ENCODE peak calls at places on chromosomes 5 and 9, in five cellular contexts. Q is adipocyte, E is BE2C, I is aorta, S is heart right ventricle. N is an unnamed sample.

GRCh38 chr9:121050128-121050988 is at the start of gene C5:
- DNase-seq in Q (no peak), I (no peak), E (no peak), S (no peak), N (no peak)

GRCh38 chr5:174177531-174177930 is 132.0 kb downstream of the NSG2 start:
- DNase-seq in S (no peak), I (no peak), E (no peak), Q (no peak), N (no peak)

GRCh38 chr5:101045689-101046088 is 142.6 kb upstream of the ST8SIA4 start:
- DNase-seq in Q (peak; percentile 34), I (no peak), S (no peak), E (no peak), N (no peak)

GRCh38 chr9:32776201-32776600 is 7.1 kb upstream of the TMEM215 start:
- DNase-seq in Q (no peak), E (no peak), I (no peak), S (no peak), N (no peak)

GRCh38 chr9:93143830-93144530 is 9.9 kb upstream of the NINJ1 start:
- DNase-seq in Q (no peak), I (peak; percentile 58), E (peak; percentile 46), S (no peak), N (peak; percentile 50)

GRCh38 chr5:149213264-149213663 is 58.4 kb upstream of the AFAP1L1 start:
- DNase-seq in I (no peak), Q (no peak), E (no peak), S (no peak), N (no peak)

GRCh38 chr9:108551030-108551964 is 304.5 kb downstream of the ACTL7B start:
- DNase-seq in S (no peak), Q (peak; percentile 93), I (no peak), E (no peak), N (no peak)

GRCh38 chr5:2094616-2094995 is 211.9 kb upstream of the IRX4 start:
- DNase-seq in I (no peak), Q (no peak), E (no peak), S (no peak), N (no peak)

GRCh38 chr9:90259302-90260246 is 383.1 kb downstream of the DIRAS2 start:
- DNase-seq in S (no peak), E (no peak), Q (no peak), I (no peak), N (no peak)

GRCh38 chr5:115246361-115246991 is 16.2 kb downstream of the PGGT1B start:
- DNase-seq in Q (peak; percentile 78), S (no peak), E (no peak), I (no peak), N (no peak)

GRCh38 chr5:150190987-150191386 is 1.1 kb downstream of the SLC6A7 start:
- DNase-seq in Q (no peak), I (no peak), S (no peak), E (no peak), N (no peak)

GRCh38 chr5:123549256-123549904 is 37.4 kb downstream of the CSNK1G3 start:
- DNase-seq in I (no peak), E (no peak), Q (no peak), S (no peak), N (peak; percentile 35)

GRCh38 chr5:73115399-73116051 is 4.8 kb upstream of the TMEM171 start:
- DNase-seq in S (no peak), I (no peak), Q (peak; percentile 80), E (no peak), N (no peak)

GRCh38 chr9:132768932-132769894 is 98.9 kb downstream of the GTF3C4 start:
- DNase-seq in Q (peak; percentile 68), I (peak; percentile 77), S (peak; percentile 30), E (peak; percentile 31), N (peak; percentile 69)

GRCh38 chr5:172325452-172325851 is 41.9 kb upstream of the UBTD2 start:
- DNase-seq in Q (no peak), S (no peak), I (no peak), E (no peak), N (no peak)

GRCh38 chr5:111063709-111064322 is 7.7 kb upstream of the TSLP start:
- DNase-seq in I (no peak), Q (no peak), E (no peak), S (no peak), N (no peak)

GRCh38 chr5:153066281-153066680 is 424.2 kb upstream of the GRIA1 start:
- DNase-seq in Q (no peak), E (no peak), I (no peak), S (no peak), N (no peak)

GRCh38 chr5:59348189-59348588 is 545.3 kb downstream of the PDE4D start:
- DNase-seq in E (no peak), Q (no peak), S (no peak), I (no peak), N (no peak)

GRCh38 chr9:5393497-5393896 is 44.2 kb downstream of the PLGRKT start:
- DNase-seq in Q (no peak), S (no peak), I (no peak), E (no peak), N (no peak)

GRCh38 chr9:79129865-79130480 is 441.8 kb upstream of the TLE4 start:
- DNase-seq in S (peak; percentile 18), E (peak; percentile 75), I (peak; percentile 64), Q (peak; percentile 84), N (peak; percentile 69)

GRCh38 chr5:52898961-52899680 is 90.0 kb upstream of the ITGA2 start:
- DNase-seq in I (no peak), Q (peak; percentile 49), S (no peak), E (no peak), N (no peak)

GRCh38 chr5:44387911-44388310 is 1.3 kb downstream of the FGF10 start:
- DNase-seq in Q (no peak), I (no peak), E (no peak), S (no peak), N (no peak)

GRCh38 chr9:127279717-127280285 is 15.2 kb downstream of the GARNL3 start:
- DNase-seq in I (no peak), E (no peak), Q (no peak), S (no peak), N (no peak)

GRCh38 chr5:34487202-34487879 is 168.8 kb upstream of the RAI14 start:
- DNase-seq in I (peak; percentile 61), E (no peak), Q (peak; percentile 96), S (no peak), N (no peak)

GRCh38 chr5:160312139-160312959 is at the start of gene CCNJL:
- DNase-seq in Q (peak; percentile 87), I (peak; percentile 58), S (peak; percentile 70), E (peak; percentile 84), N (peak; percentile 46)

GRCh38 chr5:105146867-105147266 is 1584.3 kb upstream of the NUDT12 start:
- DNase-seq in E (no peak), I (no peak), S (no peak), Q (peak; percentile 68), N (no peak)

GRCh38 chr9:6183227-6183551 is 32.4 kb upstream of the IL33 start:
- DNase-seq in Q (no peak), E (no peak), I (no peak), S (no peak), N (no peak)

GRCh38 chr5:123220616-123221146 is 131.6 kb downstream of the PRDM6 start:
- DNase-seq in Q (no peak), E (no peak), I (no peak), S (no peak), N (no peak)

GRCh38 chr5:32299059-32299677 is 13.6 kb downstream of the MTMR12 start:
- DNase-seq in E (no peak), Q (no peak), I (no peak), S (no peak), N (no peak)

GRCh38 chr9:130779153-130779855 is 55.8 kb upstream of the ABL1 start:
- DNase-seq in Q (no peak), I (no peak), S (no peak), E (no peak), N (no peak)

GRCh38 chr5:56983593-56984361 is 31.9 kb upstream of the MIER3 start:
- DNase-seq in S (no peak), I (no peak), E (no peak), Q (no peak), N (no peak)

GRCh38 chr9:9612270-9612669 is 1000.5 kb downstream of the PTPRD start:
- DNase-seq in I (no peak), S (no peak), E (no peak), Q (no peak), N (no peak)

GRCh38 chr5:150672237-150672883 is 11.3 kb downstream of the MYOZ3 start:
- DNase-seq in E (no peak), I (peak; percentile 73), S (peak; percentile 61), Q (peak; percentile 45), N (peak; percentile 60)

GRCh38 chr5:7473668-7474215 is 77.8 kb downstream of the ADCY2 start:
- DNase-seq in I (no peak), E (no peak), Q (no peak), S (no peak), N (no peak)

GRCh38 chr5:72956324-72957140 is 691 bp downstream of the FCHO2 start:
- DNase-seq in Q (peak; percentile 78), E (no peak), I (peak; percentile 77), S (peak; percentile 50), N (peak; percentile 68)

GRCh38 chr9:129514891-129515290 is 106.0 kb downstream of the C9orf50 start:
- DNase-seq in I (no peak), Q (no peak), S (no peak), E (no peak), N (no peak)

GRCh38 chr9:129511320-129511900 is 109.5 kb downstream of the C9orf50 start:
- DNase-seq in E (no peak), I (no peak), S (no peak), Q (no peak), N (no peak)

GRCh38 chr9:129514497-129514867 is 106.4 kb downstream of the C9orf50 start:
- DNase-seq in I (no peak), S (no peak), Q (no peak), E (no peak), N (no peak)

GRCh38 chr9:129513856-129514496 is 106.9 kb downstream of the C9orf50 start:
- DNase-seq in S (no peak), I (no peak), Q (no peak), E (no peak), N (no peak)

GRCh38 chr9:129513282-129513681 is 107.6 kb downstream of the C9orf50 start:
- DNase-seq in Q (no peak), I (no peak), E (no peak), S (no peak), N (no peak)
- H3K9me3 ChIP-seq in Q (peaks cover 54% of the 10 kb centered on the region), I (peaks cover 4% of the 10 kb centered on the region), E (peaks cover 2% of the 10 kb centered on the region), S (peaks cover 2% of the 10 kb centered on the region), N (peaks cover 18% of the 10 kb centered on the region)

GRCh38 chr5:154367101-154367500 is 78.7 kb upstream of the SAP30L start:
- DNase-seq in I (no peak), E (no peak), S (no peak), Q (peak; percentile 50), N (no peak)
- H3K4me1 ChIP-seq in I (peaks cover 6% of the 10 kb centered on the region), E (no peaks in the 10 kb centered on the region), S (peaks cover 38% of the 10 kb centered on the region), Q (peaks cover 59% of the 10 kb centered on the region), N (no peaks in the 10 kb centered on the region)

DNA sequence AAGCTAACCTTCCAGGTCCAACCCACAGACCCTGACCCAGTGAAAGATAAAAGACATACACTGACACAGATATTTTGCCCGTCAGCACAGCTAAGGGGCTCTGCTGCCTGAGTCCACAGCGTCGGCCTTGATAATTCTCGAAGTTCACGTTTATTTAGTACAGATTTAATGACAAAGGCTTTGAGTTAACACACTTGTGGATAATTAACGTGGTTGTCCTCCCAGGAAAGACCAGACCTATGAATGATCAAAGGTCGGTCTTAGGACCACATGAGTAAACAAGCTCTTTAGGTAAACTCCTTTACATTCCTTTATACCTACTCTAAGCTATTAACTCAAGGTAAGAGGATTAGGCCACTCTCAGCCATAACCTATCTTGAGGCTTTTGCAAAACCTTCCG is 11.3 kb upstream of the TEX10 start:
- DNase-seq in I (no peak), Q (no peak), S (no peak), E (no peak), N (no peak)
- H3K9me3 ChIP-seq in I (no peaks in the 10 kb centered on the region), Q (no peaks in the 10 kb centered on the region), S (no peaks in the 10 kb centered on the region), E (no peaks in the 10 kb centered on the region), N (no peaks in the 10 kb centered on the region)

GRCh38 chr9:133979921-133980863 is 11.9 kb downstream of the VAV2 start:
- DNase-seq in Q (no peak), E (peak; percentile 67), I (peak; percentile 43), S (no peak), N (peak; percentile 43)
- H3K4me1 ChIP-seq in Q (peaks cover 18% of the 10 kb centered on the region), E (peaks cover 46% of the 10 kb centered on the region), I (no peaks in the 10 kb centered on the region), S (peaks cover 15% of the 10 kb centered on the region), N (no peaks in the 10 kb centered on the region)

N was measured in mucosa of descending colon.